ENCODE peak calls at places on chromosomes 16 and 17, in eight cellular contexts. One of them, this sample, is unnamed. For H3K4me1 and H4K20me1, the result is how much of the 10 kb centered on the place peaks cover.

GRCh38 chr17:31431098-31431794 is 39.8 kb downstream of the RAB11FIP4 start:
- DNase-seq in GM23248: no peak
- DNase-seq in fibroblast of lung: no peak
- DNase-seq in PC-3: no peak
- DNase-seq in PC-9: no peak
- DNase-seq in MM.1S: no peak
- DNase-seq in SK-N-SH: no peak
- DNase-seq in K562: no peak
- DNase-seq in this sample: no peak

GRCh38 chr17:39225974-39226683 is 384 bp upstream of the STAC2 start:
- DNase-seq in fibroblast of lung: peak
- DNase-seq in MM.1S: no peak
- DNase-seq in PC-3: no peak
- DNase-seq in SK-N-SH: peak
- DNase-seq in PC-9: no peak
- DNase-seq in K562: peak
- DNase-seq in GM23248: peak
- DNase-seq in this sample: peak

GRCh38 chr17:60959011-60959410 is 281.4 kb downstream of the BCAS3 start:
- DNase-seq in GM23248: no peak
- DNase-seq in fibroblast of lung: peak
- DNase-seq in MM.1S: no peak
- DNase-seq in K562: no peak
- DNase-seq in PC-3: no peak
- DNase-seq in PC-9: no peak
- DNase-seq in SK-N-SH: no peak
- DNase-seq in this sample: no peak

GRCh38 chr16:46650224-46650623 is 29.0 kb upstream of the SHCBP1 start:
- DNase-seq in K562: no peak
- DNase-seq in GM23248: peak
- DNase-seq in MM.1S: no peak
- DNase-seq in fibroblast of lung: peak
- DNase-seq in SK-N-SH: no peak
- DNase-seq in PC-9: no peak
- DNase-seq in PC-3: no peak
- DNase-seq in this sample: no peak

GRCh38 chr17:33968350-33969044 is 286.6 kb upstream of the CCL2 start:
- DNase-seq in GM23248: peak
- DNase-seq in PC-3: no peak
- DNase-seq in MM.1S: peak
- DNase-seq in fibroblast of lung: peak
- DNase-seq in PC-9: no peak
- DNase-seq in SK-N-SH: no peak
- DNase-seq in K562: peak
- DNase-seq in this sample: no peak

GRCh38 chr17:2694381-2695242 is 17.0 kb downstream of the CLUH start:
- DNase-seq in PC-3: no peak
- DNase-seq in K562: no peak
- DNase-seq in GM23248: no peak
- DNase-seq in SK-N-SH: peak
- DNase-seq in MM.1S: no peak
- DNase-seq in PC-9: no peak
- DNase-seq in fibroblast of lung: no peak
- DNase-seq in this sample: no peak

GRCh38 chr16:90077757-90078593 is 844 bp upstream of the PRDM7 start:
- DNase-seq in PC-9: no peak
- DNase-seq in MM.1S: peak
- DNase-seq in K562: peak
- DNase-seq in fibroblast of lung: peak
- DNase-seq in SK-N-SH: peak
- DNase-seq in GM23248: peak
- DNase-seq in PC-3: peak
- DNase-seq in this sample: peak

GRCh38 chr17:44044092-44044491 is 22.4 kb downstream of the LSM12 start:
- DNase-seq in SK-N-SH: no peak
- DNase-seq in fibroblast of lung: peak
- DNase-seq in GM23248: peak
- DNase-seq in PC-3: peak
- DNase-seq in PC-9: no peak
- DNase-seq in K562: no peak
- DNase-seq in MM.1S: no peak
- DNase-seq in this sample: peak

GRCh38 chr16:1054660-1055556 is 17.6 kb upstream of the SSTR5 start:
- DNase-seq in MM.1S: peak
- DNase-seq in fibroblast of lung: peak
- DNase-seq in SK-N-SH: peak
- DNase-seq in GM23248: peak
- DNase-seq in K562: peak
- DNase-seq in PC-3: peak
- DNase-seq in PC-9: no peak
- DNase-seq in this sample: peak

GRCh38 chr16:7910116-7910515 is 577.5 kb downstream of the RBFOX1 start:
- DNase-seq in GM23248: no peak
- DNase-seq in fibroblast of lung: no peak
- DNase-seq in MM.1S: no peak
- DNase-seq in SK-N-SH: no peak
- DNase-seq in PC-3: no peak
- DNase-seq in PC-9: no peak
- DNase-seq in K562: no peak
- DNase-seq in this sample: no peak

GRCh38 chr17:71402661-71403141 is 718.1 kb upstream of the SOX9 start:
- DNase-seq in K562: no peak
- DNase-seq in GM23248: no peak
- DNase-seq in PC-3: peak
- DNase-seq in MM.1S: peak
- DNase-seq in SK-N-SH: peak
- DNase-seq in fibroblast of lung: no peak
- DNase-seq in PC-9: peak
- DNase-seq in this sample: no peak

GRCh38 chr17:34241062-34241461 is 14.0 kb upstream of the CCL2 start:
- DNase-seq in PC-9: no peak
- DNase-seq in fibroblast of lung: peak
- DNase-seq in GM23248: no peak
- DNase-seq in SK-N-SH: peak
- DNase-seq in K562: no peak
- DNase-seq in MM.1S: no peak
- DNase-seq in PC-3: no peak
- DNase-seq in this sample: peak

GRCh38 chr17:59345476-59345875 is 14.0 kb downstream of the YPEL2 start:
- DNase-seq in PC-9: no peak
- DNase-seq in PC-3: no peak
- DNase-seq in fibroblast of lung: peak
- DNase-seq in SK-N-SH: no peak
- DNase-seq in GM23248: no peak
- DNase-seq in MM.1S: no peak
- DNase-seq in K562: no peak
- DNase-seq in this sample: no peak

GRCh38 chr17:38877130-38877851 is 7.4 kb downstream of the LASP1 start:
- DNase-seq in GM23248: no peak
- DNase-seq in MM.1S: peak
- DNase-seq in fibroblast of lung: no peak
- DNase-seq in PC-9: no peak
- DNase-seq in K562: no peak
- DNase-seq in SK-N-SH: no peak
- DNase-seq in PC-3: no peak
- DNase-seq in this sample: no peak

GRCh38 chr17:28474035-28474640 is 694 bp downstream of the SLC13A2 start:
- DNase-seq in SK-N-SH: no peak
- DNase-seq in K562: no peak
- DNase-seq in MM.1S: no peak
- DNase-seq in PC-9: no peak
- DNase-seq in fibroblast of lung: no peak
- DNase-seq in PC-3: no peak
- DNase-seq in GM23248: no peak
- DNase-seq in this sample: no peak
- H3K4me1 ChIP-seq in SK-N-SH: under half
- H3K4me1 ChIP-seq in K562: under half
- H3K4me1 ChIP-seq in MM.1S: under half
- H3K4me1 ChIP-seq in PC-9: under half
- H3K4me1 ChIP-seq in fibroblast of lung: under half
- H3K4me1 ChIP-seq in PC-3: under half
- H3K4me1 ChIP-seq in GM23248: under half
- H3K4me1 ChIP-seq in this sample: under half

DNA sequence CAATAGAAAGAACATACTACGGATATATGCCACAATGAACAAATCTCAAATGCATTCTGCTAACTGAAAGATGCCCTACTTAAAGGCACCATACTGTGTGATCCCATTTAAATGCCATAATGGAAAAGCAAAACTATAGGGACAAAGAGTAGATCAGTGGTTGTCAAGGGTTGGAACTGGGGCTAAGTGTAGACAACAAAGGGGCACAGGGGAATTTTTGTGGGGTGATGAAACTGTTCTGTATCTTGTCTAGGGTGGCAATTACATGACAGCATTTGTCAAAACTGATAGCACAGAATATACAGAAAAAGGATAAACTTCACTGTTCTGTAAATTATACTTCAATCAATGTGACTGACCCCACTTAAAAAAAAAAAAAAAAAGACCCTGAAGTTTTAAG is 17.7 kb downstream of the GFOD2 start:
- DNase-seq in MM.1S: no peak
- DNase-seq in fibroblast of lung: no peak
- DNase-seq in K562: no peak
- DNase-seq in SK-N-SH: no peak
- DNase-seq in PC-9: no peak
- DNase-seq in PC-3: no peak
- DNase-seq in GM23248: no peak
- DNase-seq in this sample: no peak
- H4K20me1 ChIP-seq in MM.1S: under half
- H4K20me1 ChIP-seq in fibroblast of lung: under half
- H4K20me1 ChIP-seq in K562: under half
- H4K20me1 ChIP-seq in SK-N-SH: under half
- H4K20me1 ChIP-seq in PC-9: under half
- H4K20me1 ChIP-seq in PC-3: under half
- H4K20me1 ChIP-seq in GM23248: under half
- H4K20me1 ChIP-seq in this sample: under half

DNA sequence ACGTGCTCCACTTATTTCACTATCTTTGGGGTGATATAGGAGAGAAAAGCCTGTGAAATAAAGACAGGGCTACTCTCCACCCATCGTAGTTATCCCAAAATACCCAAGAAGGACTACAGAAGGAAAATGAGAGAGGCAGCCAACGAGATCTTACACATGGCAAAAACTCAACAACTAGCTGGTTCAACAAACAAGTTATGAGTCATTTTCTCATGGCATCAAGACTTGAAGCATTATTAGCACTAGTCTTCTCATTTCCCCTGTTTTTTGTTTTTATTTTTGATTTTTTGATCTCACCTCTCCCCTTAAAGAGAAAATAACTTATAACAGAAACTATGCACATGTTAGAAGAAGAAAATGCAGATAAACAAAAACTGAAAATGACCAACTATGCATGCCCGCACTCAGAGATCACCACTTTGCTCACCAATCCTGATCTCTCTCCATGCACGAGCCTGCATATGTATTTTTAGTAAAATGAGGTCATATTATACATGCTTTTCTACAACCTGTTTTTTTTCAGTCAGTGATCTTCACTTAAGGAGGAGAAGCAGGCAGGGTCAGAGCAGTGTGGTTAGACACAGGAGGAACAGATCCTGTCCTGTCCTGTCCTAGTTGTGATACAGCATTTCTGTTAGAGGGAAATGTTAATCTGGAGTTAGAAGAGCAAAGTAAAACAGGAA is 22.8 kb downstream of the FAM117A start:
- DNase-seq in MM.1S: peak
- DNase-seq in SK-N-SH: no peak
- DNase-seq in GM23248: peak
- DNase-seq in K562: no peak
- DNase-seq in PC-9: no peak
- DNase-seq in fibroblast of lung: peak
- DNase-seq in PC-3: no peak
- DNase-seq in this sample: no peak
- H3K4me3 ChIP-seq in MM.1S: peak
- H3K4me3 ChIP-seq in SK-N-SH: no peak
- H3K4me3 ChIP-seq in GM23248: no peak
- H3K4me3 ChIP-seq in K562: peak
- H3K4me3 ChIP-seq in PC-9: no peak
- H3K4me3 ChIP-seq in fibroblast of lung: no peak
- H3K4me3 ChIP-seq in PC-3: no peak
- H3K4me3 ChIP-seq in this sample: no peak

DNA sequence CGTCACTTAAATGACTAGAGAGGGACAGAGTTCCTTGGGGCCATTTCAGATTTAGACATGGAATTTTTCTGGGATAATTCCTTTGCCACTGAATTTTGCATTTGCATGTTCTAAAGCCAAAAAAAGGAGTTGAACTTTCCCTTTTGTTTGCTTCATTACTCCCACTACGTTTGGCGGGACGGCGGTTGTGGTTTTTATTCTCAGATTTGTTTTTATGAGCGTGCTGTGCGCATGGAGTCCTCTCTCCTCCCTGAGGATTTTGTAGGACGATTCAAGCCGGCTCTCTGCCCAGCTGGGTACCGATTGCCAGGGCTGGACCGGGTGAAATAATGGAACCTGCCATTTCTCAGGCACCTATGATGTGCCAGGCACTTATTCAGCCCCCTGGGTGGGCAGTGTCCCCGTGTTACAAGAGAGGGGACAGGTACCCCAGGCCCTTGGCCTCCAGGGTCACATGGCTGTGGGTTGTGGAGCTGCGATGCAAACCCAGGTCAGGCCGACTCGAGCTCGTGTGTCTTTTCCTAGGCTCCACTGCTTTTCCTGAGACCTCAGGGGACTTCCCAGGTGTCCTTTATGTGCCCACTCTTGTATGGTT is 18.8 kb downstream of the CMIP start:
- DNase-seq in MM.1S: no peak
- DNase-seq in fibroblast of lung: no peak
- DNase-seq in SK-N-SH: no peak
- DNase-seq in GM23248: no peak
- DNase-seq in PC-3: no peak
- DNase-seq in PC-9: no peak
- DNase-seq in K562: no peak
- DNase-seq in this sample: no peak
- H3K4me1 ChIP-seq in MM.1S: under half
- H3K4me1 ChIP-seq in fibroblast of lung: under half
- H3K4me1 ChIP-seq in SK-N-SH: under half
- H3K4me1 ChIP-seq in GM23248: under half
- H3K4me1 ChIP-seq in PC-3: under half
- H3K4me1 ChIP-seq in PC-9: under half
- H3K4me1 ChIP-seq in K562: under half
- H3K4me1 ChIP-seq in this sample: under half

GRCh38 chr17:75348386-75349012 is 57.0 kb downstream of the GRB2 start:
- DNase-seq in fibroblast of lung: no peak
- DNase-seq in K562: no peak
- DNase-seq in MM.1S: no peak
- DNase-seq in SK-N-SH: no peak
- DNase-seq in PC-9: no peak
- DNase-seq in GM23248: no peak
- DNase-seq in PC-3: no peak
- DNase-seq in this sample: no peak
- H4K20me1 ChIP-seq in fibroblast of lung: under half
- H4K20me1 ChIP-seq in K562: under half
- H4K20me1 ChIP-seq in MM.1S: under half
- H4K20me1 ChIP-seq in SK-N-SH: half or more
- H4K20me1 ChIP-seq in PC-9: under half
- H4K20me1 ChIP-seq in GM23248: under half
- H4K20me1 ChIP-seq in PC-3: under half
- H4K20me1 ChIP-seq in this sample: under half

DNA sequence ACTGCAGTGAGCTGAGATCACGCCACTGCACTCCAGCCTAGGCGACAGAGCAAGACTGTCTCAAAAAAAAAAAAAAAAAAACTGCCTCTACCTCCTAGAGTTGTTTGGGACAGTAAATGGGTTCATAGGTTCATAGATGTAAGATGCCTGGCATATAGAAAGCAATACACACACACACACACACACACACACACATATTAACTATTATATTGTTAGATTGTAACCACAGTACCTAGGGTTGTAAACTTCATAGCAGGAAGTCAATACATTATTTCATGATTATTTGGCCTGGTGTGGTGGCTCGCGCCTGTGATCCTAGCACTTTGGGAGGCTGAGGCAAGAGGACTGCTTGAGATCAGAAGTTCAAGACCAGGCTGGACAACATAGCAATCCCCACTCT is 5.8 kb downstream of the XPO6 start:
- DNase-seq in PC-3: no peak
- DNase-seq in PC-9: no peak
- DNase-seq in GM23248: no peak
- DNase-seq in MM.1S: no peak
- DNase-seq in SK-N-SH: no peak
- DNase-seq in K562: no peak
- DNase-seq in fibroblast of lung: no peak
- DNase-seq in this sample: no peak
- H3K4me3 ChIP-seq in PC-3: no peak
- H3K4me3 ChIP-seq in PC-9: no peak
- H3K4me3 ChIP-seq in GM23248: no peak
- H3K4me3 ChIP-seq in MM.1S: no peak
- H3K4me3 ChIP-seq in SK-N-SH: no peak
- H3K4me3 ChIP-seq in K562: no peak
- H3K4me3 ChIP-seq in fibroblast of lung: no peak
- H3K4me3 ChIP-seq in this sample: no peak